ENCODE peak calls at places on chromosome 11, in seven cellular contexts. One of them, this sample, is unnamed.
A peak's percentile ranks its signal among the peaks of the same experiment; 100 is the strongest.

GRCh38 chr11:40434941-40435340 is 1024.5 kb downstream of the LRRC4C start:
- DNase-seq in OCI-LY7: no peak
- DNase-seq in PC-3: no peak
- DNase-seq in SK-N-SH: no peak
- DNase-seq in neural progenitor cell: no peak
- DNase-seq in GM23338: no peak
- DNase-seq in HCT116: no peak
- DNase-seq in this sample: no peak

GRCh38 chr11:111801135-111801534 is 34.9 kb upstream of the PPP2R1B start:
- DNase-seq in GM23338: no peak
- DNase-seq in neural progenitor cell: no peak
- DNase-seq in SK-N-SH: no peak
- DNase-seq in OCI-LY7: no peak
- DNase-seq in PC-3: no peak
- DNase-seq in HCT116: no peak
- DNase-seq in this sample: no peak

GRCh38 chr11:47185305-47186075 is 744 bp downstream of the PACSIN3 start:
- DNase-seq in OCI-LY7: no peak
- DNase-seq in neural progenitor cell: peak; percentile 84
- DNase-seq in GM23338: peak; percentile 97
- DNase-seq in SK-N-SH: peak; percentile 63
- DNase-seq in HCT116: no peak
- DNase-seq in PC-3: peak; percentile 84
- DNase-seq in this sample: no peak

GRCh38 chr11:120941000-120941399 is 82.9 kb upstream of the TBCEL start:
- DNase-seq in HCT116: no peak
- DNase-seq in SK-N-SH: no peak
- DNase-seq in neural progenitor cell: no peak
- DNase-seq in PC-3: no peak
- DNase-seq in OCI-LY7: no peak
- DNase-seq in GM23338: no peak
- DNase-seq in this sample: no peak

GRCh38 chr11:61919841-61920631 is 2.7 kb upstream of the RAB3IL1 start:
- DNase-seq in neural progenitor cell: no peak
- DNase-seq in SK-N-SH: peak; percentile 11
- DNase-seq in HCT116: no peak
- DNase-seq in GM23338: no peak
- DNase-seq in PC-3: no peak
- DNase-seq in OCI-LY7: no peak
- DNase-seq in this sample: no peak

GRCh38 chr11:37409124-37409523 is 811.1 kb upstream of the RAG2 start:
- DNase-seq in PC-3: peak; percentile 73
- DNase-seq in OCI-LY7: no peak
- DNase-seq in neural progenitor cell: no peak
- DNase-seq in SK-N-SH: no peak
- DNase-seq in GM23338: no peak
- DNase-seq in HCT116: no peak
- DNase-seq in this sample: no peak

GRCh38 chr11:30478923-30479322 is 107.2 kb downstream of the MPPED2 start:
- DNase-seq in OCI-LY7: no peak
- DNase-seq in SK-N-SH: no peak
- DNase-seq in neural progenitor cell: peak; percentile 16
- DNase-seq in GM23338: no peak
- DNase-seq in PC-3: no peak
- DNase-seq in HCT116: no peak
- DNase-seq in this sample: no peak

GRCh38 chr11:32006799-32007388 is 84.0 kb upstream of the RCN1 start:
- DNase-seq in SK-N-SH: peak; percentile 42
- DNase-seq in OCI-LY7: peak; percentile 37
- DNase-seq in GM23338: peak; percentile 84
- DNase-seq in PC-3: peak; percentile 71
- DNase-seq in HCT116: peak; percentile 35
- DNase-seq in neural progenitor cell: peak; percentile 74
- DNase-seq in this sample: peak; percentile 54

GRCh38 chr11:71341173-71341572 is 88.8 kb upstream of the SHANK2 start:
- DNase-seq in SK-N-SH: no peak
- DNase-seq in GM23338: no peak
- DNase-seq in PC-3: no peak
- DNase-seq in HCT116: no peak
- DNase-seq in neural progenitor cell: no peak
- DNase-seq in OCI-LY7: no peak
- DNase-seq in this sample: no peak

GRCh38 chr11:3105791-3106735 is 48.8 kb upstream of the CARS1 start:
- DNase-seq in HCT116: no peak
- DNase-seq in OCI-LY7: no peak
- DNase-seq in neural progenitor cell: no peak
- DNase-seq in PC-3: no peak
- DNase-seq in GM23338: no peak
- DNase-seq in SK-N-SH: peak; percentile 21
- DNase-seq in this sample: no peak

GRCh38 chr11:68315581-68315920 is 3.2 kb downstream of the LRP5 start:
- DNase-seq in OCI-LY7: no peak
- DNase-seq in GM23338: no peak
- DNase-seq in HCT116: no peak
- DNase-seq in SK-N-SH: peak; percentile 42
- DNase-seq in PC-3: no peak
- DNase-seq in neural progenitor cell: no peak
- DNase-seq in this sample: no peak

GRCh38 chr11:393219-394033 is 583 bp upstream of the PKP3 start:
- DNase-seq in OCI-LY7: no peak
- DNase-seq in SK-N-SH: no peak
- DNase-seq in GM23338: no peak
- DNase-seq in PC-3: peak; percentile 94
- DNase-seq in HCT116: peak; percentile 57
- DNase-seq in neural progenitor cell: no peak
- DNase-seq in this sample: no peak

GRCh38 chr11:107263865-107264563 is 193.6 kb downstream of the CWF19L2 start:
- DNase-seq in PC-3: no peak
- DNase-seq in HCT116: no peak
- DNase-seq in GM23338: no peak
- DNase-seq in SK-N-SH: no peak
- DNase-seq in OCI-LY7: no peak
- DNase-seq in neural progenitor cell: no peak
- DNase-seq in this sample: no peak

GRCh38 chr11:69314555-69314954 is 20.6 kb downstream of the MYEOV start:
- DNase-seq in neural progenitor cell: no peak
- DNase-seq in OCI-LY7: no peak
- DNase-seq in SK-N-SH: no peak
- DNase-seq in PC-3: no peak
- DNase-seq in GM23338: no peak
- DNase-seq in HCT116: no peak
- DNase-seq in this sample: no peak

GRCh38 chr11:61602775-61603569 is 22.1 kb upstream of the SYT7 start:
- DNase-seq in OCI-LY7: no peak
- DNase-seq in GM23338: no peak
- DNase-seq in SK-N-SH: peak; percentile 89
- DNase-seq in PC-3: peak; percentile 80
- DNase-seq in HCT116: peak; percentile 68
- DNase-seq in neural progenitor cell: no peak
- DNase-seq in this sample: no peak

GRCh38 chr11:78292109-78292803 is 103.5 kb downstream of the USP35 start:
- DNase-seq in OCI-LY7: no peak
- DNase-seq in HCT116: no peak
- DNase-seq in neural progenitor cell: no peak
- DNase-seq in GM23338: no peak
- DNase-seq in PC-3: no peak
- DNase-seq in SK-N-SH: no peak
- DNase-seq in this sample: no peak

GRCh38 chr11:62137881-62138629 is 14.2 kb downstream of the INCENP start:
- DNase-seq in HCT116: no peak
- DNase-seq in PC-3: no peak
- DNase-seq in GM23338: no peak
- DNase-seq in neural progenitor cell: no peak
- DNase-seq in OCI-LY7: no peak
- DNase-seq in SK-N-SH: peak; percentile 6
- DNase-seq in this sample: no peak

GRCh38 chr11:8086001-8086479 is 5.0 kb downstream of the TUB start:
- DNase-seq in PC-3: no peak
- DNase-seq in neural progenitor cell: no peak
- DNase-seq in OCI-LY7: no peak
- DNase-seq in HCT116: no peak
- DNase-seq in GM23338: peak; percentile 30
- DNase-seq in SK-N-SH: peak; percentile 89
- DNase-seq in this sample: no peak

GRCh38 chr11:66851698-66852465 is 5.0 kb upstream of the LRFN4 start:
- DNase-seq in neural progenitor cell: peak; percentile 30
- DNase-seq in SK-N-SH: peak; percentile 31
- DNase-seq in OCI-LY7: peak; percentile 70
- DNase-seq in PC-3: no peak
- DNase-seq in HCT116: no peak
- DNase-seq in GM23338: peak; percentile 78
- DNase-seq in this sample: peak; percentile 45

GRCh38 chr11:17526931-17527660 is 17.1 kb downstream of the USH1C start:
- DNase-seq in SK-N-SH: no peak
- DNase-seq in PC-3: no peak
- DNase-seq in neural progenitor cell: no peak
- DNase-seq in HCT116: no peak
- DNase-seq in OCI-LY7: no peak
- DNase-seq in GM23338: peak; percentile 38
- DNase-seq in this sample: no peak

DNA sequence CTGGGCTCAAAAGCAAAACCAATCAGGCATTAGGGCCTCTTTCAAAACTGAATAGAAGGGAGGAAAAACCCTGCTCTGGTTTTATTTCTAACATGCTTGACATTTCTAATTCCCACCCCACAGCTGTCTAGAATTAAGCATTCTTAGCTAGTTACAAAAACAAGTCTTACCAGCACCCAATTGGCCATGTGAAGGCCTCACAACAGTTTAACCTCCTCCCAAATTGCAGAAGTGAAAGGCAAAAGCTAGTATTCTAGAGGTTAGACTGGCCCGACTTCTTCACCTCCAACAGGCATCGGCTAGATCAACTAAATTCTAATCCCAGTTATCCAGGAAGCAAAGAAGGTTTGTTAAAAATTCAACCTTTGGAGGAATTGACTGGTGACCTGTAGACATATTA is 6.5 kb downstream of the SF1 start:
- DNase-seq in OCI-LY7: peak; percentile 63
- DNase-seq in GM23338: no peak
- DNase-seq in PC-3: no peak
- DNase-seq in neural progenitor cell: no peak
- DNase-seq in HCT116: no peak
- DNase-seq in SK-N-SH: no peak
- DNase-seq in this sample: no peak
- H4K20me1 ChIP-seq in OCI-LY7: peaks cover 83% of the 10 kb centered on the region
- H4K20me1 ChIP-seq in GM23338: peaks cover 94% of the 10 kb centered on the region
- H4K20me1 ChIP-seq in PC-3: peaks cover 99% of the 10 kb centered on the region
- H4K20me1 ChIP-seq in neural progenitor cell: peaks cover 100% of the 10 kb centered on the region
- H4K20me1 ChIP-seq in HCT116: peaks cover 72% of the 10 kb centered on the region
- H4K20me1 ChIP-seq in SK-N-SH: peaks cover 96% of the 10 kb centered on the region
- H4K20me1 ChIP-seq in this sample: peaks cover 62% of the 10 kb centered on the region

DNA sequence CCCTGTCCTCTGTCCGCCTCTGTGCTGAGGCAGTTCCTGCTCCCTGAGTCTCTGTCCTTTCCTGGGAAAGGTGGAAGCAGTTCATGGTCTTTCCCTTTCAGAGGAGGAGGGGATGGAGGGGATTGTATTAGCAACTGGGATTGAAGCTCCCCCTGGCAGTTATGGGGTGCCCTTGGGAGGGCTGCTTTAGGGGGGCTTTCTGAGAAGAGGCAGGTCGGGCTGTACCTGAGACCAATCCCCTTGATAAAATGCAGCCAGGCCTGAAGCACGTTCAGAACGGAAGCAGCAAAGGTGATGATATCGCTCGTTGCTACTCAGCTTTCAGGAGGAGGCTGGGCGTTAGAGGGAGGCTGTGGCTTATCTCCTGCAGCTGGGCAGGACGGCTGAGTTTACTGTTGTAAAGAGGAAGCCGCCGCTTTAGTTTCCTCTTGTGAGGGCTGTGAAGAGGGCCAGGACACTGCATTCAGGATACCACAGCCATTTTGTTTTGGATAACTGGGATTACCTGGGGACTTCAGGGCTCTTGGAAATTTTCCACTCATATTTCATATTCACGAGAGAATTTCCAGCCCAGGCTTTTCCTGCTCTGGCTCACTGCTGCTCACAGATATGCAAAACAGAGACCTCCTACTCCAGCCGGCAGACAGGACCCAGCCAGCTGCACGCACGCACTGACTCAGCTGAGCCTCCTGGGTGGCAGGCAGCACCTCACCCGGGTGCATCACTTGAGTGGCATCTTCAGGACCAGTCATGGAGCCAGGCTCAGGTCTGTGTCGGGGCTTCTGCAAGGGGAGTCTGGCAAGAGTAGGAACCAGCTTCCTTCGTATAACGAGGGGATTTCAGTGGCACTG is 798 bp downstream of the AMPD3 start:
- DNase-seq in neural progenitor cell: peak; percentile 74
- DNase-seq in HCT116: peak; percentile 26
- DNase-seq in OCI-LY7: peak; percentile 93
- DNase-seq in SK-N-SH: peak; percentile 78
- DNase-seq in PC-3: peak; percentile 70
- DNase-seq in GM23338: peak; percentile 77
- DNase-seq in this sample: peak; percentile 90
- TF ChIP-seq EZH2phosphoT487 in neural progenitor cell: no peak
- TF ChIP-seq EZH2phosphoT487 in HCT116: no peak
- TF ChIP-seq EZH2phosphoT487 in OCI-LY7: no peak
- TF ChIP-seq EZH2phosphoT487 in SK-N-SH: no peak
- TF ChIP-seq EZH2phosphoT487 in PC-3: no peak
- TF ChIP-seq EZH2phosphoT487 in GM23338: no peak
- TF ChIP-seq EZH2phosphoT487 in this sample: no peak

DNA sequence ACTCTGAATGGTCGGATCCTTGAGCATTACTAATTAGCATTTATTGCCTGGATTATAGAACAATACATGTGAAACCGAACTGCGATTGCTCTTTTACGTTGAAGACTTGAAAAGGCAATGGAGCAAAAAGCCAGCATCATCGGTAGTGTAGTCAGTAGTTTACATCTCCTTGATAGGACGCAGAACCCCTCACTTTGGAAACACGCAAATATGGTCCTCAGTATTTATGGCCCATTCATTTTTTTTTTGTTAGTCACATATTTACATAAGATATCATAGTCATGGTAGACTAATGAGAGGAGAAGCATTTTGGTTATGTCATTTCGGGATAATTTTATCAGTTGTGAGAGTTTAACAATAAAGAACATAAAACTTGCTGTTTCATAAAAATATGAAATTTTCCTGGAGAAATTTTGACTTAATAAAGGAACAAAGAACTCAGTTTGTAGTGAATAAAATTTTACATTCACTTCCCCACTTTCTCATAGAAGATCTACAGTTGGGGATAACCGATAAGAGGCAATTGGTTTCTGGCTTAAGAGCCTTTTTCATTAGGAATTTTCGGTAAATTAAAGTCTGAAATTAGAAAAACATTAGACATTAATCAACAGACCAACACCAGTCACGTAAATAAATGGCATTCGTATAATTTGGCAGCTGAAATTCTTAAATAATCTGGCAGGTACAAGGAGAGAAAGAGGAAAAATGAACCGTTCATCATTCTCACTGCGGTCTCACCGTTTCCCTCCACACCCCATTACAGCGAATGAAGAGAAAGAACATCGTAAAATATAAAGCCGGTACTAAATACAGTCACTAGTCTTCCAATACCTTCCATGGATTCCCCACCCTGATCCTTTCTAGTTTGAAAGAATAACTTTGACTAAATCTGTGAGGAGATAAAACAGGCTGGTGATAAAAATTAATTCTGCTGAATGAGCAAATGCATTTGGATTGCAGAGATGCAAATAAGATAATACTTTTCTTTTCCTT is 19.8 kb downstream of the BLID start:
- DNase-seq in GM23338: no peak
- DNase-seq in PC-3: peak; percentile 51
- DNase-seq in SK-N-SH: no peak
- DNase-seq in HCT116: no peak
- DNase-seq in neural progenitor cell: no peak
- DNase-seq in OCI-LY7: no peak
- DNase-seq in this sample: no peak
- H4K20me1 ChIP-seq in GM23338: no peaks in the 10 kb centered on the region
- H4K20me1 ChIP-seq in PC-3: peaks cover 16% of the 10 kb centered on the region
- H4K20me1 ChIP-seq in SK-N-SH: peaks cover 56% of the 10 kb centered on the region
- H4K20me1 ChIP-seq in HCT116: peaks cover 4% of the 10 kb centered on the region
- H4K20me1 ChIP-seq in neural progenitor cell: no peaks in the 10 kb centered on the region
- H4K20me1 ChIP-seq in OCI-LY7: no peaks in the 10 kb centered on the region
- H4K20me1 ChIP-seq in this sample: no peaks in the 10 kb centered on the region

GRCh38 chr11:123304828-123305530 is 109.9 kb upstream of the CLMP start:
- DNase-seq in SK-N-SH: no peak
- DNase-seq in PC-3: no peak
- DNase-seq in GM23338: peak; percentile 45
- DNase-seq in neural progenitor cell: peak; percentile 36
- DNase-seq in OCI-LY7: peak; percentile 60
- DNase-seq in HCT116: no peak
- DNase-seq in this sample: no peak
- TF ChIP-seq EZH2phosphoT487 in SK-N-SH: no peak
- TF ChIP-seq EZH2phosphoT487 in PC-3: no peak
- TF ChIP-seq EZH2phosphoT487 in GM23338: no peak
- TF ChIP-seq EZH2phosphoT487 in neural progenitor cell: no peak
- TF ChIP-seq EZH2phosphoT487 in OCI-LY7: no peak
- TF ChIP-seq EZH2phosphoT487 in HCT116: no peak
- TF ChIP-seq EZH2phosphoT487 in this sample: no peak